ENCODE peak calls at places on chromosomes 1 and 21, in six cellular contexts. C is fibroblast of lung, M is right lobe of liver, E is PC-3, R is cardiac muscle cell, O is colonic mucosa. J is an unnamed sample.

GRCh38 chr21:31218830-31219608 is 125.0 kb downstream of the TIAM1 start:
- DNase-seq in C (peak; percentile 72), M (no peak), E (peak; percentile 97), R (peak; percentile 47), O (peak; percentile 66), J (peak; percentile 51)

GRCh38 chr1:36962991-36963390 is 71.3 kb downstream of the GRIK3 start:
- DNase-seq in C (no peak), M (no peak), E (no peak), R (no peak), O (no peak), J (no peak)

GRCh38 chr1:147541672-147542548 is 609 bp downstream of the BCL9 start:
- DNase-seq in C (peak; percentile 64), M (peak; percentile 65), E (peak; percentile 41), R (peak; percentile 58), O (peak; percentile 56), J (no peak)

GRCh38 chr1:245353411-245353810 is 198.6 kb downstream of the KIF26B start:
- DNase-seq in C (no peak), M (no peak), E (no peak), R (no peak), O (no peak), J (no peak)

GRCh38 chr1:19455353-19455752 is 30.0 kb downstream of the CAPZB start:
- DNase-seq in C (no peak), M (no peak), E (no peak), R (no peak), O (no peak), J (no peak)

GRCh38 chr1:43439121-43439581 is 14.6 kb downstream of the HYI start:
- DNase-seq in C (no peak), M (no peak), E (no peak), R (no peak), O (no peak), J (no peak)

GRCh38 chr1:31626451-31627202 is 9.1 kb downstream of the HCRTR1 start:
- DNase-seq in C (peak; percentile 43), M (no peak), E (no peak), R (peak; percentile 51), O (no peak), J (no peak)

GRCh38 chr1:159916240-159917051 is 8.9 kb downstream of the TAGLN2 start:
- DNase-seq in C (peak; percentile 89), M (no peak), E (peak; percentile 97), R (peak; percentile 95), O (no peak), J (peak; percentile 86)

GRCh38 chr1:44733784-44734183 is 2.8 kb upstream of the RNU5D-1 start:
- DNase-seq in C (no peak), M (no peak), E (no peak), R (no peak), O (no peak), J (no peak)

GRCh38 chr21:15001773-15002647 is 62.8 kb downstream of the NRIP1 start:
- DNase-seq in C (no peak), M (no peak), E (no peak), R (no peak), O (no peak), J (no peak)

GRCh38 chr1:1063945-1064831 is 9.9 kb downstream of the RNF223 start:
- DNase-seq in C (peak; percentile 87), M (no peak), E (peak; percentile 91), R (peak; percentile 78), O (peak; percentile 73), J (peak; percentile 58)

DNA sequence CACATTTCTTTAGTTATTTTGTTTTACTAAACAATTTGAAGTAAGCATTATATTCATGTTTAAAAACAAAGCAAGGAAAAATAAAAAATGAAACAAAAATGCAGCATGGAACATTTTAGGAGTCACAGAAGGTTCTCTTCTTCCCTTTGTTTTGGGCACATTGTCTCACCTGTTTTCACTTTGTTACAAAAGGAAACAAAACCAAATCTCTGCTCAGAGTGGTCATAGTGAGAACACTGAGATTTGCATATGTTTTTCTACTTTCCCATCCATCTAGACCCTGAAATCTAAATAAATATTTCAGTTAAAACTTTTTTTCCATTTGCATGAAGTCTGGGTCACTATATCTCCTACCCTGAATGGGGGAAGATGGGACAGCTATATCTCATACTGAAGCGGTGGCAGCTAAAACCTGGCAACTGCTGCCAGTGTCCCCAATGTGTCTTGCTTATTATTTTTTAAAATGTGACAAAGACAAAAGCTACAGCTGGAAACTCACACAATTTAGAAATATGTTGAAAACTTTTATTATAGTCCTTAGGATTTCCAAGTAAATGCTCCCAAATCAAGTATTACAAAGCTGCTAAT is 3.5 kb downstream of the EXOC8 start:
- DNase-seq in C (no peak), M (no peak), E (no peak), R (no peak), O (no peak), J (no peak)
- H3K27ac ChIP-seq in C (no peak overlapping the region), M (no peak overlapping the region), E (no peak overlapping the region), R (no peak overlapping the region), O (no peak overlapping the region), J (no peak overlapping the region)

DNA sequence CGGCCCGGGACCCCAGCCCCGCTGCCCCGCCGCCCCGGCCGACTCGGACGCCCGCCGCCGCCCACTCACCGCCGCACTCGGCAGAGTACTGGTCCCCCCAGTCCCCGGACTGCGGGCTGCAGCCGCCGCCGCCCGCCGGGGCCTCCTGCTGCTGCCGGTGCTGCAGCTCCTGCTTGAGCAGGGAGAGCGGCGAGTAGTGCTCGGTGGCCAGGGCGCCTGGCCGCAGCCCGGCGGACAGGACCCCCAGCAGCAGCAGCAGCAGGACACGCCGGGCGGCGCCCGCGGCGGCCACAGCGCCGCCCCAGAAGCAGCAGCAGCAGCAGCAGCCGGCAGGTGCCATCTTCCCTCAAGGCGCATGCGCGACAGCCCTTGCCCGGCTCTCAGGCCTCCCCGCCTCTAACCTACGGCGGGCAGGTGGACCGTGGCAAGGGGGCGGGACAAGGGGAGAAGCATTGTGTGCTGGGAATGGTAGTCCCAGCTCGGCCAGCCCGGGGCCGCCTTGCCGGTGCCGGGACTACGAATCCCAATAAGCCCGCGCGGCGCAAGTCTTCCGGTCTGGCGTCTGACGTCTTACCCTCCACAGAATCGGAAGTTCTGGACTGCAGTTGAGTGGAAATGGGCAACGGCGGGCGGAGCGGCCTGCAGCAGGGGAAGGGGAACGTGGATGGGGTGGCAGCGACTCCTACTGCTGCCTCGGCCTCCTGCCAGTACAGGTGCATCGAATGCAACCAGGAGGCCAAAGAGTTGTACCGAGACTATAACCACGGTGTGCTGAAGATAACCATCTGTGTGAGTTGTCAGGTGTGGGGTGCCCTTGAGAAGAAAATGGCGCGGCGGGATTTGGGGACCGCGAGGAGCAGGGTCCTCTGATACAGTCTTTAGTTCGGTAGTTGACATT is at the start of the genes ARV1 and TTC13:
- DNase-seq in C (peak; percentile 99), M (peak; percentile 100), E (peak; percentile 99), R (peak; percentile 99), O (peak; percentile 98), J (peak; percentile 98)
- TF ChIP-seq CTCF in C (no peak), M (peak; percentile 16), E (peak; percentile 60), R (peak; percentile 14), O (peak; percentile 26), J (peak; percentile 75)

GRCh38 chr1:234969011-234969441 is 159.6 kb downstream of the TOMM20 start:
- DNase-seq in C (no peak), M (no peak), E (no peak), R (no peak), O (no peak), J (no peak)

GRCh38 chr1:234970731-234971476 is 157.7 kb downstream of the TOMM20 start:
- DNase-seq in C (peak; percentile 100), M (peak; percentile 82), E (peak; percentile 29), R (peak; percentile 98), O (peak; percentile 70), J (no peak)

GRCh38 chr1:234968470-234968869 is 160.2 kb downstream of the TOMM20 start:
- DNase-seq in C (no peak), M (no peak), E (no peak), R (no peak), O (no peak), J (no peak)

GRCh38 chr1:234970371-234970730 is 158.3 kb downstream of the TOMM20 start:
- DNase-seq in C (peak; percentile 98), M (no peak), E (no peak), R (peak; percentile 96), O (no peak), J (no peak)

DNA sequence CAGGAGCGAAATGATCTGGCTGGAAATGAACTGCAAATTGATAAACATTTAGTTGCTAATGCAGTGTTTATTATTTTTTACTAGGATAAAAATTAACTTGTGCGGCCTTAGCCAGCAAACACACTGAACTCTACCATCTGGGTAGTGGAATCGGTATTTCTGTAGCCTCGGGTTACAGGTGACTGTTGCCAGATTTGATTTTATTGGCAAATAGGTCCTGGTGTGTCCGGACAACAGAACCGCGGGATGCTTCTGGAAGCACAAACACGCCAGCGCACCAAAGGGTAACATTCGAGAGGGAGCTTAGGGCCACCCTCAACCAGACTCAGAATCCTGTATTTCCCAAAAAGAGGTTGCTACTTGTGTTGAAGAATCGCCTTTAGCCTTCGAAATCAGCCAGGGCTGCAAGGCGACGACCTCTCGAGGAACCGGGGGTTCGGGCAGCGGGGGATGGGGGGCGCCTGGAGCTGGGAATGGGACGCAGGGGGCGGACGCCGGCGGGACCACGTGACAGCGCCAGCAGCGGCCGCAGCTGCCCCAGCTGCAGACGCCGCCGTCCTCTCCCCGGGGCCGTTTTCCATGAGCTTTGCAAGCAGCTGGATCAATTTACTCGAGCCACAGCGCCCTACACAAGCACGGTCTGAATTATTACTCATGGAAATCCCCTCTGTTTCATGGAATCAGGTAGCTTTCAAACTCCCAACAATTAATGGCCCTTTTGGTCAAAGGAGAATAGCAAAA is 158.8 kb downstream of the TOMM20 start:
- DNase-seq in C (peak; percentile 93), M (peak; percentile 88), E (peak; percentile 39), R (peak; percentile 82), O (peak; percentile 68), J (no peak)
- H3K27ac ChIP-seq in C (peak overlapping the region; percentile 91), M (peak overlapping the region; percentile 99), E (peak overlapping the region; percentile 54), R (peak overlapping the region; percentile 78), O (peak overlapping the region; percentile 68), J (peak overlapping the region; percentile 49)

GRCh38 chr1:201119826-201120225 is 7.2 kb downstream of the ASCL5 start:
- DNase-seq in C (no peak), M (no peak), E (no peak), R (peak; percentile 35), O (no peak), J (no peak)

GRCh38 chr1:201115390-201115937 is 3.2 kb upstream of the CACNA1S start:
- DNase-seq in C (no peak), M (no peak), E (no peak), R (no peak), O (no peak), J (no peak)

GRCh38 chr1:201122321-201123017 is 4.5 kb downstream of the ASCL5 start:
- DNase-seq in C (no peak), M (no peak), E (peak; percentile 71), R (no peak), O (no peak), J (peak; percentile 76)

GRCh38 chr1:201116091-201116490 is 3.9 kb upstream of the CACNA1S start:
- DNase-seq in C (no peak), M (no peak), E (no peak), R (no peak), O (no peak), J (no peak)

DNA sequence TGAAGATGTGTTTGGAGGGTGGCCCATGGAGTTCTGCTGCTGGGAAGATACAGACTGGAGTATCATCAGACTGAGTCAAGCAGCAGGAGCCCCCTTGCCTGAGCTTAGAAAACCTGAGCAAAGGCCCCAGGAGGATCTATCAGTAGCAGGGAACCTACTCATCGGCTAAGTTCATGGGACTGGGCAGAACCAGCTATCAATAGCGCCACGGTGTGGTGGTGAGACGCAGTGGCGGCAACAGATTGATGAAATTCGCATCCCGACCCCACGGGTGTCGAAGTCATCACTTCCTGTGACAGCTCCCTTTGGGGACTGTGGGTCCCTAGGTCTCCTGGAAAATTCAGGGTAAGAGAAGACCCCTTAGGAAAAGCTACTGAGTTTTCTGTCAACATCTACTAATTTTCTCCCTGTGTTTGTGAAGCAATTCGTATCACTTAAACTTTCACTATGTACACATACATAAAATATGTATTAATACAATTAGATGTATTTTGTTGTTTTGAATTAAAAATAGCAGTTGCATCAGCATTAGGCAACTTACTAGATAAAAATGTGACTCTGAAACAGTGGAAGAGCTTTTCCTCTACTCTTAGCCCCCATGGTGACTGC is 7.1 kb upstream of the CACNA1S start:
- DNase-seq in C (peak; percentile 19), M (no peak), E (peak; percentile 90), R (peak; percentile 58), O (peak; percentile 37), J (peak; percentile 45)
- TF ChIP-seq CTCF in C (peak; percentile 70), M (peak; percentile 54), E (peak; percentile 100), R (peak; percentile 84), O (peak; percentile 61), J (peak; percentile 44)

J was measured in RWPE1.